ENCODE peak calls at places on chromosomes 1 and 21, in four cellular contexts. One of them, this sample, is unnamed.

GRCh38 chr1:179021873-179022272 is 3.8 kb upstream of the FAM20B start:
- DNase-seq in HepG2: peak
- DNase-seq in K562: no peak
- DNase-seq in WTC11: no peak
- DNase-seq in this sample: no peak

GRCh38 chr1:175861641-175862367 is 118.4 kb upstream of the TNR start:
- DNase-seq in WTC11: no peak
- DNase-seq in HepG2: no peak
- DNase-seq in K562: no peak
- DNase-seq in this sample: no peak

GRCh38 chr1:32753532-32754281 is 51.1 kb upstream of the SYNC start:
- DNase-seq in WTC11: peak
- DNase-seq in K562: peak
- DNase-seq in HepG2: no peak
- DNase-seq in this sample: peak

GRCh38 chr1:109625176-109625575 is 5.5 kb downstream of the AMPD2 start:
- DNase-seq in HepG2: no peak
- DNase-seq in WTC11: no peak
- DNase-seq in K562: no peak
- DNase-seq in this sample: no peak

GRCh38 chr21:31921079-31921478 is 48.3 kb downstream of the HUNK start:
- DNase-seq in HepG2: no peak
- DNase-seq in WTC11: no peak
- DNase-seq in K562: no peak
- DNase-seq in this sample: no peak

GRCh38 chr1:165138960-165139359 is 217.6 kb downstream of the LMX1A start:
- DNase-seq in K562: no peak
- DNase-seq in HepG2: no peak
- DNase-seq in WTC11: no peak
- DNase-seq in this sample: no peak

GRCh38 chr1:17635811-17636210 is 96.3 kb downstream of the ARHGEF10L start:
- DNase-seq in HepG2: no peak
- DNase-seq in K562: no peak
- DNase-seq in WTC11: no peak
- DNase-seq in this sample: no peak

GRCh38 chr1:246608616-246609376 is 42.5 kb downstream of the CNST start:
- DNase-seq in HepG2: peak
- DNase-seq in K562: no peak
- DNase-seq in WTC11: no peak
- DNase-seq in this sample: no peak

GRCh38 chr1:119683893-119684292 is 27.8 kb upstream of the PHGDH start:
- DNase-seq in WTC11: no peak
- DNase-seq in K562: no peak
- DNase-seq in HepG2: no peak
- DNase-seq in this sample: no peak

GRCh38 chr1:202252271-202252670 is 58.7 kb downstream of the LGR6 start:
- DNase-seq in WTC11: no peak
- DNase-seq in K562: no peak
- DNase-seq in HepG2: no peak
- DNase-seq in this sample: no peak

GRCh38 chr1:30452170-30452569 is 271.2 kb downstream of the MATN1 start:
- DNase-seq in HepG2: no peak
- DNase-seq in WTC11: no peak
- DNase-seq in K562: no peak
- DNase-seq in this sample: no peak

GRCh38 chr1:91166106-91166712 is 144.4 kb upstream of the ZNF644 start:
- DNase-seq in WTC11: peak
- DNase-seq in K562: peak
- DNase-seq in HepG2: peak
- DNase-seq in this sample: peak

GRCh38 chr1:87951852-87952251 is 623.2 kb downstream of the LMO4 start:
- DNase-seq in K562: no peak
- DNase-seq in WTC11: no peak
- DNase-seq in HepG2: no peak
- DNase-seq in this sample: no peak

GRCh38 chr1:87955038-87955437 is 626.4 kb downstream of the LMO4 start:
- DNase-seq in K562: no peak
- DNase-seq in HepG2: no peak
- DNase-seq in WTC11: no peak
- DNase-seq in this sample: no peak

GRCh38 chr1:87950369-87950768 is 621.7 kb downstream of the LMO4 start:
- DNase-seq in K562: no peak
- DNase-seq in WTC11: no peak
- DNase-seq in HepG2: no peak
- DNase-seq in this sample: no peak

GRCh38 chr1:87953732-87954344 is 625.2 kb downstream of the LMO4 start:
- DNase-seq in HepG2: peak
- DNase-seq in WTC11: peak
- DNase-seq in K562: peak
- DNase-seq in this sample: peak

DNA sequence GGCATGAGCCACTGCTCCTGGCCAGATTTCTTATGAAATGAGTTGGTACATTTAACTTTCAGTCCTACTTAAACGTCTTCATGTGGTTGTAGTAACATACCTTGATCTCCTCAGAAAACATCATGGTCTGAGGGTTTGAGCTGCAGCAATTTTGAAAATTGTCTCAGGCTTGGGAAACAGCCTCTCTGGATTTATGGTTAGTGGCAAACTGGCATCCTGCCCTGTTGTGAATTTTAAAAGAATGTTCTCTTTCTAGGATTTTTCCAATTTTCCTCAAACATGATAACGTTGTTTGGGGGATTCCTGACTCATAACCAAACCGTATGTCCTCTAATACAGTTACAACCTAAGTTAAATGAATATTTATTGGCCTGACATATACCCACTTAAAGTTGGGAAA is 624.4 kb downstream of the LMO4 start:
- DNase-seq in K562: no peak
- DNase-seq in WTC11: no peak
- DNase-seq in HepG2: no peak
- DNase-seq in this sample: no peak
- TF ChIP-seq ELF4 in K562: no peak
- TF ChIP-seq ELF4 in WTC11: no peak
- TF ChIP-seq ELF4 in HepG2: no peak
- TF ChIP-seq ELF4 in this sample: no peak

GRCh38 chr1:34977210-34977471 is 8.0 kb downstream of the TMEM35B start:
- DNase-seq in HepG2: no peak
- DNase-seq in K562: no peak
- DNase-seq in WTC11: no peak
- DNase-seq in this sample: no peak

GRCh38 chr1:34980715-34981114 is 4.4 kb downstream of the TMEM35B start:
- DNase-seq in WTC11: no peak
- DNase-seq in K562: no peak
- DNase-seq in HepG2: no peak
- DNase-seq in this sample: no peak

GRCh38 chr1:34977858-34978257 is 7.3 kb downstream of the TMEM35B start:
- DNase-seq in HepG2: peak
- DNase-seq in K562: no peak
- DNase-seq in WTC11: no peak
- DNase-seq in this sample: no peak

GRCh38 chr1:34976384-34977209 is 8.6 kb downstream of the TMEM35B start:
- DNase-seq in K562: no peak
- DNase-seq in HepG2: no peak
- DNase-seq in WTC11: no peak
- DNase-seq in this sample: no peak

DNA sequence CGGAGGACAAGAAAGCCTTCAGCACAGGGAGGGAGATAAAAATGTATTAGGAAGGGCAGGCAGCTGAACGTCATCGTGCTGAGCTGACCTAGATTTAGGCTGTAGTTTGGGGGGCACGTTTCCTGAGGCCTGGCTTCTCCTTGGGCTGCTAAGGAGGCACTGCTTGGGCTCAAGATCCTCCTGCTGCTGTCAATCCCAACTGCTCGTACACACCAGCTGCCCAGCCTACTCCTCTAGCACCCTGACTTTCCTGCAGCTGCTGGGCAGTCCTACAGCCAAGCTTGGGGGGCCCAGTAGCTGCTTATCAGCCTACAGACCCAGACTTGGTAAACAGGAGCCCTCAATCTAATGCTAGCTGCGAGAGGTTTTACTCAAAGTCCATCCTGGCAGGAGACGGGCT is 6.2 kb downstream of the TMEM35B start:
- DNase-seq in WTC11: no peak
- DNase-seq in HepG2: peak
- DNase-seq in K562: no peak
- DNase-seq in this sample: no peak
- TF ChIP-seq ELF4 in WTC11: no peak
- TF ChIP-seq ELF4 in HepG2: no peak
- TF ChIP-seq ELF4 in K562: no peak
- TF ChIP-seq ELF4 in this sample: no peak

DNA sequence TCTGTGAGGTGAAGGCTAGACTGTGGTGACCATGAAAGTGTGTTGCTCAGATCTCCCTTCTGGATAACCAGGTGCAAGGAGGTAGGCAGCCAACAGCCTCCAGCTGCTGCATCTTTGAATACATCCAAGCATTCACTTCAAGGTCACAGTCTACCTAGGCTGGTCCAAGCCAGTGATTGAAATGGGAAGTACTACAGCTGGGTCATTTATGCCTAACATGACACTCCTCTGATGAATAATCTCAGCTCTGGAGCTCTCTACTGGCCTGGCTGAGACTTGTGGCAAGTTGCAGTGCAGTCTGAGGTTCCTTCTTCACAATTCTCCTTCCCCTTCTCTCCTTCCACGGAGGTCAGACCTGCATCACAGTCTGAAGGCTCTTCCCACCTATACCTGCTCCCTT is 35.0 kb upstream of the ARHGAP29 start:
- DNase-seq in K562: no peak
- DNase-seq in HepG2: no peak
- DNase-seq in WTC11: no peak
- DNase-seq in this sample: no peak
- TF ChIP-seq ELF4 in K562: no peak
- TF ChIP-seq ELF4 in HepG2: no peak
- TF ChIP-seq ELF4 in WTC11: no peak
- TF ChIP-seq ELF4 in this sample: no peak

GRCh38 chr1:56797079-56797685 is 22.0 kb downstream of the FYB2 start:
- DNase-seq in K562: no peak
- DNase-seq in HepG2: no peak
- DNase-seq in WTC11: no peak
- DNase-seq in this sample: no peak
- TF ChIP-seq ELF4 in K562: no peak
- TF ChIP-seq ELF4 in HepG2: no peak
- TF ChIP-seq ELF4 in WTC11: no peak
- TF ChIP-seq ELF4 in this sample: no peak

DNA sequence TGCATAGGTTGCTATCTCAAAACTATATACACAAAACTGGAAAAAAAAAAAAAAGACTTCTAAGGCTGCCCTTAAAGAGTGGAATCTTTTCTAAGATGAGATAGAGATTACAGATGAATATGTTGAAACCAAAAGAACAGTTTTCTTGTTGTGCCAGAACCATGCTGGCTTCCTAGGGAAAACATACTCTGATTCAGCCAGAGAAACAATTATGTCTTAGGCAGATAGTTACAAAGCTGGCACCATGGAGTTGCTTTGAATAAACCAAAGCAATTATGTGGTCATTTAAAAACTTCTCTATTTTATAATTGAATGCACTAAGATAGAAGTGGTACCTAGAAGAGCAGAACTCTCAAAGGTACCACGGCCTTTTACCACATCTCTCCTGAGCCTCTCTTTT is 341.3 kb downstream of the PDE4B start:
- DNase-seq in K562: no peak
- DNase-seq in WTC11: no peak
- DNase-seq in HepG2: no peak
- DNase-seq in this sample: no peak
- TF ChIP-seq ELF4 in K562: no peak
- TF ChIP-seq ELF4 in WTC11: no peak
- TF ChIP-seq ELF4 in HepG2: no peak
- TF ChIP-seq ELF4 in this sample: no peak

DNA sequence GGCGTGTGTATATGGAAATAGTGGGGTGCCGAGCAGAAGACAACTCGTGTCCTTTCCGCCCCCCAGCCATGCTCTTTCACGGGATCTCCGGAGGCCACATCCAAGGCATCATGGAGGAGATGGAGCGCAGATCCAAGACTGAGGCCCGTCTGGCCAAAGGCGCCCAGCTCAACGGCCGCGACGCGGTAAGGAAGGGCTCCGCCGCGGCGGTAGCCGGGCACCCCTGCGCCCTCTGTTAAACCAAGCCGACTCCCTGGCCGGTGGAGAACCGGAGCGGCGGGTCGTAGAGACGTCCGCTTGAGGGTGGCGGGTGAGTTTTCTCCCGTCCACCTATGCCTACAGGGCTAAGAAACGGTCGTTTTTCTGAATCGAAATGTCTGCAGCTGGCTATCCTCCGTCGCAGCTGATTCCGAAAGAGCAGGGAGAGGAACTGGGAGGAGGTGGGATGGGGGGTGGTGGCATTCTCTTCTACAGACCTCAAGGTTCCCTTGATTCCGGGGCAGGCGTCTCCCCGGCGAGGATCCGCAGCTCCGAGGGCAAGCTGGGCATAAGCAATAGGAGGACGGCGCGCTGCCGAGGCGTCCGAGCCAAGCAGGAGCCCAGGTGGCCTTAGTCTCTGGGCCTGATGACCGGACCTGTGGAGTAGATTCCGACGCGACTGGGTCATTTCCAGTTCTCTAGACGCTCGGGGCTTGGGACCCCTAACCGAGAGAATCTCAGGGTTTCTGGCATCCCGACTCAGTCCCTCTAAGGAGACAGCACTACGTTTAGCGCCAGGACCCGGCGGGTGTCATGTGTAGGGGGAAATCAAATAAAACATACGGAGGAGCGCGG is 858 bp downstream of the LHX9 start:
- DNase-seq in HepG2: no peak
- DNase-seq in K562: no peak
- DNase-seq in WTC11: no peak
- DNase-seq in this sample: no peak
- TF ChIP-seq ELF4 in HepG2: no peak
- TF ChIP-seq ELF4 in K562: no peak
- TF ChIP-seq ELF4 in WTC11: no peak
- TF ChIP-seq ELF4 in this sample: no peak

DNA sequence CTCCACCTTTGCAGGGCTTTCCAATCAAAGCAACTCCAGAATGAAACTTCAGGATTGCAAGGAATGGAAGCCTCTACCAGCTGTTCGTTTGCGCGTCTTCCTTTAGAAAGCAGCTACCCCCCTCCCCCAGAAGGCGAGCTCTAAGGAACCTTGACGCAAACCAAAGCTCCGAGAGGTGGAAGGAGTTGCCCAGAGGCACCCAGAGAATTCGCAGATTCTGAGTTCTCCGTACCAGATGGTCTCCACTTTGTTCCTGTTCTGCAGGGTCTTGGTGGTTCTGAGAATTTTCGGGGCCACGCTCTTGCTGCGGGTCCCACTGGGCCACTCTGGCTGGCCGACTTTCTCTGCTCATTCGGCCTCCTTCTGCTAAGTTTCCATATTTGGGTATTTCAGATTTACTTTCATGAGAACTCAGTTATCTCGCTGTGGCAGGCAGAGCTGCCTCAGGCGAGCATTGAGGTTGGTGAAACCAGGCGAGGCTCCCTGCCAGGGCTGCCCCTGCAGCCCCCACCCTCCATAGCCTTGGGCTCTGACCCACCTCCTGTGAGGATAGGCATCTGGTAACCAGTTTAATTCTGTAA is 798 bp downstream of the TRAF5 start:
- DNase-seq in HepG2: no peak
- DNase-seq in K562: no peak
- DNase-seq in WTC11: peak
- DNase-seq in this sample: no peak
- TF ChIP-seq ELF4 in HepG2: no peak
- TF ChIP-seq ELF4 in K562: no peak
- TF ChIP-seq ELF4 in WTC11: no peak
- TF ChIP-seq ELF4 in this sample: no peak

GRCh38 chr1:8023287-8023994 is 2.7 kb downstream of the ERRFI1 start:
- DNase-seq in K562: no peak
- DNase-seq in HepG2: no peak
- DNase-seq in WTC11: no peak
- DNase-seq in this sample: no peak
- TF ChIP-seq ELF4 in K562: no peak
- TF ChIP-seq ELF4 in HepG2: no peak
- TF ChIP-seq ELF4 in WTC11: no peak
- TF ChIP-seq ELF4 in this sample: no peak

This sample was measured in HEK293T.